ENCODE peak calls at places on chromosome 7, in five cellular contexts. Q is colonic mucosa; R is neuronal stem cell; W is lung microvascular endothelial cell; S is activated naive CD4-positive, alpha-beta T cell treated with anti-CD3 and anti-CD28 coated beads, Interleukin-2, amount 50 U/mL, for 16 hours. G is an unnamed sample.

GRCh38 chr7:13933536-13933935 is 55.9 kb downstream of the ETV1 start:
- DNase-seq in Q (no peak), W (no peak), S (no peak), R (no peak), G (no peak)

GRCh38 chr7:81159402-81159801 is 240.6 kb upstream of the SEMA3C start:
- DNase-seq in W (peak), R (no peak), S (no peak), Q (no peak), G (no peak)

GRCh38 chr7:94298943-94299342 is 95.8 kb upstream of the COL1A2 start:
- DNase-seq in R (no peak), Q (no peak), W (no peak), S (no peak), G (no peak)

GRCh38 chr7:29612596-29612995 is 49.0 kb downstream of the PRR15 start:
- DNase-seq in W (no peak), Q (no peak), R (no peak), S (no peak), G (no peak)

GRCh38 chr7:119724041-119724792 is 548.8 kb upstream of the KCND2 start:
- DNase-seq in W (no peak), R (no peak), S (no peak), Q (no peak), G (no peak)

GRCh38 chr7:72710983-72711382 is 117.0 kb downstream of the TYW1B start:
- DNase-seq in S (no peak), W (no peak), R (no peak), Q (no peak), G (no peak)

GRCh38 chr7:98400538-98401427 is at the start of gene BAIAP2L1:
- DNase-seq in Q (peak), W (peak), S (peak), R (peak), G (peak)

GRCh38 chr7:44711528-44711927 is 37.1 kb upstream of the ZMIZ2 start:
- DNase-seq in W (no peak), R (no peak), Q (no peak), S (no peak), G (no peak)

GRCh38 chr7:91630581-91631370 is 249.7 kb downstream of the MTERF1 start:
- DNase-seq in S (no peak), Q (no peak), W (no peak), R (no peak), G (no peak)